ENCODE peak calls at places on chromosomes 6 and 20, in four cellular contexts. H, B, J and P are unnamed samples.
A peak's percentile ranks its signal among the peaks of the same experiment; 100 is the strongest.

GRCh38 chr20:860891-861290 is 27.4 kb downstream of the FAM110A start:
- DNase-seq in H (no peak), B (no peak), J (no peak), P (no peak)

GRCh38 chr6:16681260-16681873 is 79.9 kb downstream of the ATXN1 start:
- DNase-seq in H (peak; percentile 81), B (no peak), J (no peak), P (no peak)

GRCh38 chr20:18055261-18055660 is 2.5 kb downstream of the OVOL2 start:
- DNase-seq in H (no peak), B (no peak), J (no peak), P (no peak)

GRCh38 chr6:141483561-141484061 is 649.1 kb upstream of the GJE1 start:
- DNase-seq in H (peak; percentile 48), B (peak; percentile 85), J (no peak), P (peak; percentile 16)

GRCh38 chr6:11667876-11668275 is 110.7 kb downstream of the ADTRP start:
- DNase-seq in H (no peak), B (no peak), J (no peak), P (no peak)

GRCh38 chr6:153150767-153151440 is 19.8 kb upstream of the RGS17 start:
- DNase-seq in H (no peak), B (no peak), J (no peak), P (no peak)

GRCh38 chr6:118283759-118284158 is 264.3 kb upstream of the PLN start:
- DNase-seq in H (no peak), B (no peak), J (peak; percentile 44), P (no peak)

GRCh38 chr6:100258752-100259151 is 206.0 kb downstream of the SIM1 start:
- DNase-seq in H (no peak), B (no peak), J (no peak), P (no peak)

GRCh38 chr6:168179702-168180382 is 100.8 kb upstream of the FRMD1 start:
- DNase-seq in H (no peak), B (no peak), J (no peak), P (no peak)
- TF ChIP-seq SPI1 in H (no peak), B (no peak), J (no peak), P (no peak)

DNA sequence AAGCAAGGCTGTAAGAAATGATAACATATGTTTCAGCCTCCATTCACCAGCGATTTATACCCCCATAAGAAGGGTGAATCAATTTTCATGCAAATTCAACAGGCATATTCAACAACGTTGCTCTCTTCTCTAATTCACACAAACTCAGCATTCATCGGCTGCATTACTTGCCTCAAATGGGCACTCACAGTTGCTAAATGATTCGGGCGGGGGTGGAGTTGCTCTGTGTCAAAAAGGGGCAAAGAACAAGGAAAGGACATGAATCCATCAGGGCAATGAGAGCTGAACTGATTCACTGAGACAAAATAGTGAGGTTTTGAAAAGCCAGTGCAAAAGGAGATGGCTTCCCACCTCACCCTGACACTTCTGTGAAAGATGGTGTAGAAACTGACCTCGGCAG is 9.0 kb downstream of the MOXD1 start:
- DNase-seq in H (no peak), B (no peak), J (no peak), P (no peak)
- TF ChIP-seq SPI1 in H (no peak), B (no peak), J (no peak), P (no peak)

DNA sequence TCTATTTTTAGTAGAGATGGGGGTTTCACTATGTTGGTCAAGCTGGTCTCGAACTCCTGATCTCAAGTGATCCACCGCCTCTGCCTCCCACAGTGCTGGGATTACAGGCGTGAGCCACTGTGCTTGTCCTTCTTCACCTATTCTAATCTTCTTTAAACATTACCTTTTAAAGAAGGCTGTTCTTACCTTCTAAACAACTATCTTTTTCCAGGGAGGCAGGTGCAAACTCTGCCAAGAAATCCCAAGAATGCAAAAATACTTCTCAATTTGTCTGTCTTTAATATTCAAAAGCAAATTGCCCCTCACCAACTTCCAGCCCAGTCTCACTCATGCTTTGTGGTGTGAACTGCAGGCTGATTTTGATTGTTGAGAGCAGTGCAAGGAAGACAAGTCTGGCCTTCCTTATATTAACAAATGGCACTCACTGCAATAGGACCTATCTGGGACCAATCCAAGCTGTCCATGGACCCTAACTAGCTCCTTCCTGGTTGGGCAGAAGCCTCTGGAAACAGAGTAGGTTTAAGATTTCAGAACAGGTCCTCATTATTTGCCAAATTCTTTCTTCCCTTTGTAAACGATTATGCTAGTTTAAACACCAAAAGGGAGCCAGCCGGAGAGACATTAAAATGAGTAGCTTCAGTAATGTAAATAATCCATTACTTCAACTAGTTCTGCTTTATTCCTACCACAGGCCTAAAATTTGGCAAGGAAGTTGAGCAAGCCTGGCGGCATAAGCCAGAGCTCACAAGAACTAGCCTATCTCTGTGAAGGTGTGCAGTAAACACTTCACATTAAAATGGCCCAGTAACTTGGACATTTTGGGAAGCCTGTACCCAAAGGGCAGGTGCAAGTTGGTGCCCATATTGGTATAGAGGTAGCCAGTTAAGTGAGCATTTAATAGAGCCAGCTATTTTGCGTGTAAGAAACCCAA is 1.6 kb downstream of the SCAND1 start:
- DNase-seq in H (peak; percentile 18), B (no peak), J (peak; percentile 22), P (no peak)
- TF ChIP-seq SPI1 in H (peak; percentile 34), B (no peak), J (no peak), P (no peak)

DNA sequence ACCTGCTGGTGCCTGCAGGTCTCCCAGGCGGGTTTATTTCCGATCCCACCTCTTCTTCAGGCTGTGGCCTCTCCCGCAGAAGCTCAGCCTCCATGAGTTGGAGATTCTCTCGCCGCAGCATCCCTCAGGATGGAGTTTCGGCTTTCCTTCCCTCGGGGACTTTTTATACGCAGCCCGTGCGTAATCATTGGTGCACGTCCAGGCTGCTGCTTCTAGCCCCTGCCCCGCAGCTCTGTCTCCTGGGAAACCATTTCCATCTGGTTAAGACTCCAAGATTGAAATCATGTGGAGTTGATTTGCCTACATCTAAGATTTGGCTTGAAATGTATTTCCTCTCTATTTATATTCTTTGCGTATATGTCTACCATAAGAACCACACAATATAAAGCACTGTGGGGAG is 46.7 kb upstream of the CARMIL1 start:
- DNase-seq in H (no peak), B (no peak), J (no peak), P (no peak)
- TF ChIP-seq SPI1 in H (no peak), B (no peak), J (no peak), P (no peak)

GRCh38 chr6:165722022-165722421 is 59.0 kb upstream of the PDE10A start:
- DNase-seq in H (no peak), B (no peak), J (no peak), P (no peak)
- TF ChIP-seq SPI1 in H (no peak), B (no peak), J (no peak), P (no peak)

GRCh38 chr20:23174821-23175220 is 88.7 kb upstream of the CD93 start:
- DNase-seq in H (no peak), B (no peak), J (no peak), P (no peak)
- TF ChIP-seq SPI1 in H (no peak), B (no peak), J (no peak), P (no peak)

DNA sequence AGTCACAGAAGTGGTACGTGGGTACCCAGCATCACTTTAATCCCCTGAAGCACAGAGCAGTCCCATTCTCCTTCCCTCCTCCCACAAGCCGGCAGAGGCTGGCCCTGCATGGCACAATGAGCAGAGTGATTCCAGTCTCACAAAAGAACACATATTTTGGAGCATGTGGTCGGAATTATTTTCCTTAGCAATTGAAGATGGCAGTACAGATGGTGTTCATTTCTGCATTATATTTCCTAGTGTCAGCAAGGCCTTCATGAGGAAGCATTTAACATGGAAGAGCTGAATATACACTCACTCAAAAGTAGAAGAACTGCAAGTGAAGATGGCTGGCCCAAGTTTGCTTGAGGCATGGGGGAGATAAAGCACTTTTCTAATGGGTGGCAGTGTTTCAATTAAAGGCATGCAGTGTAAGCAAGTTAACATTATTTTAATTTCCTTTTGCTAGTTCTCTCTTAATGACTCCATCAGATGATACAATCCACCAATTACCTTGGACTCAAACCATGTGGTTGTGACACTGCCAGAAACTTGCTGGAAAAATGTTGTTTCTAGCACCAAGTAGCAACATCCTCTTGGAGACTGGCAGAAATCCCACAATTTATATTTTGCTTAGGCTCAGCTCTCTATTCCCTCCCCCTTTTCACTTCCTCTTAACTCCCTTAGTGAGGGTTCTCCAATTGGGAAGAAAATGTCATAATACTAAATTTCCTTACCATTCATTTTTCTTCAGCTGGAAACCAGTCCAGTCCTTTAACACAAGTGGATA is 74.4 kb downstream of the ARHGAP18 start:
- DNase-seq in H (no peak), B (no peak), J (no peak), P (no peak)
- TF ChIP-seq SPI1 in H (no peak), B (peak; percentile 9), J (no peak), P (peak; percentile 32)

DNA sequence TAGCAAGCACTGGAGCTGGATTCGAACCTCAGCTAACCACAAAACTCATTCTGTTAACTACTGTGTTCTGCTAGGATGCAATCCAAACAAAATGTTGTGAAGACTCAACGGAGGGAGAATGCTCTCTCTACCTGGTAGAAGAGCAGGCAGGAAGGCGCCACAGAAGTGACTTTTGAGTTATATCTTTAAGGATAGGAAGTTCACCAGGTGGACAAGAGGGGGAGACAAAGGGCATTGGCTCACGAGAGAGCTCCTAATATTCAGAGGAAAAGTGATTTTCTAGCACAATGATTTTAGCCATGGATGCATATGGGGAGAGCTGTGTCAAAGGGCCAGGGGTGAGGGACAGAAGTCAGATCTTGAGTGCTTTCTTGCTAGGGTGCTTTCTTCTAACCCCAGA is 108.4 kb upstream of the MAFB start:
- DNase-seq in H (no peak), B (no peak), J (no peak), P (no peak)
- TF ChIP-seq SPI1 in H (no peak), B (no peak), J (no peak), P (no peak)

GRCh38 chr6:138509371-138509770 is 10.1 kb upstream of the NHSL1 start:
- DNase-seq in H (no peak), B (no peak), J (peak; percentile 18), P (no peak)
- TF ChIP-seq SPI1 in H (no peak), B (no peak), J (no peak), P (no peak)

DNA sequence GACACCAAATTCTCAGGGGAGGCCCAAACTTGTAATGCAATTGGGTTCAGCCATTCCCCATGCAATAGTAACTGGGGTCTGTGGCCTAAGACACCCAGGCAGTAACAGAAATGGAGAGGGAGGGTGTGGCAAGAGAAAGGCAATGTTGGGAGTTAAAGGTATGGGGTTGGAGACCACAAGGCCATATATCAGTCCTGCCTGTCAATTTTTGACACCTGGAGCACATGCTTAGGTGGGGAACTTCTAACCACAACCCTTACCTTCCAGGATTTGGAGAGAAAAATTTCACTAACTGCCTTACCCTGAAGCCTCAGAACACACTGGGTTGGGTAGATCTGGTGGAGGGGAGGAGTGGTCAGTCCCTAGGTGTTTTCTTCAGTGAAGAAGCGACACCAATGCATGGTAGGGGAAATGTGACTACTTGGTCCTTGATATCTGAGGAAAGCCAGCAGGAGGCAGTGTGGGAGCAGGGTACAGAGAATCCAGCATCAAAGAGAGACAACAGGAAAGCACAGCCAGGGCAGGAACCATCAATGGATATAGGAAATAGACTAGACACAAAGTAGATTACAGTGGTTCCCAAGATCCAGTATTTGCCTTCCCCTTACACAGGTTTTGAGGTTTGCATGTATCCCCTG is 6.8 kb upstream of the USP49 start:
- DNase-seq in H (no peak), B (no peak), J (peak; percentile 47), P (peak; percentile 29)
- TF ChIP-seq SPI1 in H (no peak), B (no peak), J (no peak), P (no peak)